ENCODE peak calls at places on chromosomes 3 and 15, in ten cellular contexts. D is kidney; O is progenitor cell of endocrine pancreas; A is astrocyte of the cerebellum; I is transverse colon; J is fibroblast of mammary gland; C is activated CD8-positive, alpha-beta T cell treated with anti-CD3 and anti-CD28 coated beads for 36 hours; X is fibroblast of the aortic adventitia; R is MCF 10A; Z is ovary. Q is an unnamed sample.
A peak's percentile ranks its signal among the peaks of the same experiment; 100 is the strongest.

GRCh38 chr15:68316061-68316804 is 38.7 kb downstream of the FEM1B start:
- DNase-seq in D (peak; percentile 39), J (no peak), O (no peak), I (no peak), Z (peak; percentile 25), A (no peak), X (peak; percentile 21), R (no peak), C (no peak), Q (peak; percentile 34)

GRCh38 chr3:14831916-14832430 is 13.2 kb downstream of the FGD5 start:
- DNase-seq in C (no peak), I (no peak), A (no peak), Z (no peak), J (no peak), D (no peak), X (no peak), R (no peak), O (no peak), Q (no peak)

GRCh38 chr15:39591141-39591895 is 10.4 kb downstream of the THBS1 start:
- DNase-seq in R (no peak), D (no peak), X (peak; percentile 24), C (no peak), J (peak; percentile 27), A (no peak), O (no peak), Z (no peak), I (peak; percentile 13), Q (no peak)

GRCh38 chr3:192133271-192133670 is 594.1 kb downstream of the FGF12 start:
- DNase-seq in I (no peak), O (no peak), X (no peak), D (no peak), R (no peak), C (no peak), Z (no peak), A (no peak), J (peak; percentile 3), Q (no peak)

GRCh38 chr3:151895881-151896661 is 22.6 kb downstream of the SUCNR1 start:
- DNase-seq in I (no peak), D (no peak), C (no peak), A (no peak), X (no peak), Z (no peak), O (no peak), J (no peak), R (no peak), Q (no peak)

GRCh38 chr15:86115138-86115801 is 35.6 kb downstream of the AGBL1 start:
- DNase-seq in R (peak; percentile 3), I (no peak), X (peak; percentile 4), A (no peak), J (no peak), O (no peak), D (no peak), C (no peak), Z (no peak), Q (no peak)

GRCh38 chr15:25169318-25169717 is 214.5 kb downstream of the SNRPN start:
- DNase-seq in R (no peak), X (no peak), J (no peak), I (no peak), A (no peak), C (no peak), D (peak; percentile 54), O (peak; percentile 7), Z (no peak), Q (no peak)

GRCh38 chr15:89397653-89398023 is 63.0 kb upstream of the POLG start:
- DNase-seq in I (no peak), O (no peak), D (no peak), A (no peak), X (no peak), J (no peak), C (no peak), Z (no peak), R (no peak), Q (no peak)

GRCh38 chr15:64356443-64357040 is 569 bp upstream of the CSNK1G1 start:
- DNase-seq in R (no peak), C (no peak), A (peak; percentile 85), Z (no peak), I (no peak), X (peak; percentile 96), O (no peak), J (peak; percentile 91), D (no peak), Q (no peak)

GRCh38 chr3:180989291-180990163 is at the start of gene DNAJC19:
- DNase-seq in R (peak; percentile 97), X (peak; percentile 97), O (peak; percentile 88), Z (peak; percentile 89), J (peak; percentile 97), D (peak; percentile 94), A (peak; percentile 92), C (peak; percentile 94), I (peak; percentile 95), Q (peak; percentile 84)

GRCh38 chr3:29950232-29950631 is 656.2 kb upstream of the TGFBR2 start:
- DNase-seq in O (no peak), X (no peak), Z (no peak), A (no peak), J (no peak), I (no peak), D (no peak), R (no peak), C (no peak), Q (no peak)

GRCh38 chr15:25055356-25056068 is 100.7 kb downstream of the SNRPN start:
- DNase-seq in I (no peak), X (no peak), O (no peak), C (no peak), R (no peak), J (no peak), A (no peak), Z (no peak), D (no peak), Q (no peak)

GRCh38 chr3:189680723-189681122 is 49.5 kb downstream of the TP63 start:
- DNase-seq in Z (no peak), X (no peak), D (no peak), O (no peak), J (no peak), R (no peak), C (no peak), I (no peak), A (no peak), Q (no peak)

GRCh38 chr3:100033184-100033583 is 81.1 kb downstream of the FILIP1L start:
- DNase-seq in R (peak; percentile 11), O (no peak), X (peak; percentile 95), I (no peak), A (no peak), C (no peak), D (no peak), J (peak; percentile 31), Z (peak; percentile 65), Q (no peak)

GRCh38 chr3:155995525-155996370 is 124.6 kb upstream of the KCNAB1 start:
- DNase-seq in X (peak; percentile 83), D (no peak), A (peak; percentile 29), O (no peak), I (no peak), R (peak; percentile 59), Z (no peak), J (peak; percentile 64), C (no peak), Q (no peak)

GRCh38 chr3:147384210-147385058 is 21.9 kb downstream of the ZIC4 start:
- DNase-seq in J (no peak), Z (no peak), I (no peak), C (peak; percentile 27), X (no peak), R (no peak), D (no peak), A (no peak), O (no peak), Q (no peak)

DNA sequence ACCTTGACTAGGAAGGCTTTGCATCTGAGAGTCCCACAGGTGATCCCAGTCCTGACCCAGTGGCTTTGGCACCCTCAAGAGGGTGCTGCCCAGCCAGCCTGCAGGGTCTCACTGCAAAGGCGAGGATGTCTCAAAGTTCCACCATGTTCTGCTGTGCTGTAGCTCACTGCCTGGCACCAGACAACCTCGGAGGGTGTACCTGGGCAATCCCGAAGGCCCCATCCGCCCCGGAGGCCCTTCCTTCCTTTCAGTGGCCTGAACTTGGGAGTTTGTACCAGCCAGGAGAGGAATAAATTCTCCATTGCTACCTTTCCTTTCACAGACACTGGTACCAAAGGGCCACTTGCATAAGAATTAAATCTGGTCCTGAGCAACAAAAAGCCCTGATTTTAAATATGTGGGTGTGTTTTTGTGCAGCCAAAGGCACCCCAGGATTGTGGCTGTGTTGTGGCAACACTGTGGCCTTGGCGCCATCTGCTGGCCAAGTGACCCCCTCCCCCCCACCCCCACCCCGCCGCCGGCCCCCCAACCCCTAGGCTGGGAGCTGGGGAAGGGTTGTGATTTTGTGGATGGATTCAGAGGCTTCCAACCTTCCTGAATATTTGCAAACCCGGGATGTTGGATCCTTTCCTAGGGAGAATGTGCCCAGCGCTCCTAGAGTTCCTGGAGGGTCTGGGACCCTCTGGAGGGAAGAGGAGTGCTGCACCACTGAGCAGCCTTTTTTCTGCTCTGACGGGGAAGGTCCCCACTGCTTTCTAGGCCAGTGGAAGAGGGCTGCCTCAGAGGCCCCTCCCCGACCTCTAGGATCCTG is 9.7 kb upstream of the PTPN23 start:
- DNase-seq in C (peak; percentile 50), D (no peak), O (no peak), X (no peak), R (peak; percentile 27), Z (no peak), A (no peak), I (peak; percentile 23), J (no peak), Q (peak; percentile 13)
- TF ChIP-seq CTCF in C (peak; percentile 65), D (peak; percentile 21), O (peak; percentile 59), X (peak; percentile 17), R (peak; percentile 57), Z (no peak), A (peak; percentile 24), I (no peak), J (peak; percentile 31), Q (peak; percentile 61)

DNA sequence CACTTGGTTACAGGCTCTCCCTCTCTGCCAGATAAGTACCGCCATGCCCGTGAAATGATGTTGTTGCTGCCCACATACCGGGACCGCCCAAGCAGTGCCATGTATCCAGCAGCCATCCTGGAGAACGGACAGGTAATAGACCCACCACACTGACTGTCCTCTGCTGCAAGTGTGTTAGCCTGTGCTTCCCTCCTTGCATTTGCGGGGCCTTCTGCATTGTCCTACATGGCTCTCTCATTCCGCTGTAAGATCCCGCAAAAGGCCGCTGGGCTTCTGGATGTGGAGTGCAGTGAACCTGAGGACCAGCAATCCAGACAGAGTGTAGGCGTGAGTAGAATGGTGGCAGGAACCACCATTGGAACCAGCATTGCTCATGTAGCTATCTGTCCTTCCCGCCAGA is 10.6 kb upstream of the MANF start:
- DNase-seq in C (no peak), R (no peak), Z (no peak), J (no peak), O (no peak), X (no peak), A (no peak), D (peak; percentile 35), I (no peak), Q (no peak)
- TF ChIP-seq CTCF in C (no peak), R (no peak), Z (no peak), J (no peak), O (no peak), X (no peak), A (no peak), D (no peak), I (no peak), Q (no peak)

GRCh38 chr3:143084856-143085731 is 34.5 kb upstream of the CHST2 start:
- DNase-seq in C (no peak), J (peak; percentile 74), A (no peak), R (peak; percentile 48), I (no peak), O (no peak), X (peak; percentile 52), D (peak; percentile 55), Z (no peak), Q (no peak)
- TF ChIP-seq CTCF in C (no peak), J (no peak), A (no peak), R (no peak), I (no peak), O (no peak), X (no peak), D (no peak), Z (no peak), Q (no peak)

GRCh38 chr3:52509753-52510328 is 14.7 kb downstream of the STAB1 start:
- DNase-seq in J (no peak), I (no peak), D (no peak), O (no peak), R (no peak), A (no peak), C (no peak), X (no peak), Z (no peak), Q (no peak)
- TF ChIP-seq CTCF in J (no peak), I (no peak), D (no peak), O (no peak), R (no peak), A (no peak), C (no peak), X (no peak), Z (no peak), Q (no peak)